ENCODE peak calls at places on chromosomes 5 and 9, in five cellular contexts. M is sigmoid colon, O is tibial nerve, E is SK-N-SH, Y is H1. N is an unnamed sample.

GRCh38 chr5:82351754-82352145 is 73.6 kb upstream of the RPS23 start:
- DNase-seq in Y (no peak), M (no peak), E (peak), O (no peak), N (no peak)

GRCh38 chr5:76556511-76557221 is 66.5 kb downstream of the F2RL2 start:
- DNase-seq in E (no peak), O (no peak), M (no peak), Y (no peak), N (no peak)

GRCh38 chr5:57298295-57298984 is 124.6 kb downstream of the GPBP1 start:
- DNase-seq in O (peak), Y (no peak), M (peak), E (peak), N (peak)

GRCh38 chr9:100426532-100427365 is at the start of gene MSANTD3:
- DNase-seq in M (peak), O (no peak), E (peak), Y (no peak), N (no peak)

GRCh38 chr5:32099486-32100035 is 74.6 kb downstream of the GOLPH3 start:
- DNase-seq in Y (no peak), O (no peak), E (no peak), M (no peak), N (no peak)

GRCh38 chr5:142211013-142211412 is 102.4 kb downstream of the NDFIP1 start:
- DNase-seq in E (no peak), Y (no peak), O (no peak), M (no peak), N (no peak)

GRCh38 chr5:168286386-168286785 is 5.1 kb upstream of the WWC1 start:
- DNase-seq in Y (no peak), E (no peak), M (no peak), O (no peak), N (no peak)

GRCh38 chr5:67878911-67879310 is 336.6 kb upstream of the PIK3R1 start:
- DNase-seq in O (no peak), M (no peak), E (no peak), Y (no peak), N (no peak)

GRCh38 chr5:139698461-139699146 is 50.5 kb downstream of the CXXC5 start:
- DNase-seq in O (peak), E (peak), Y (no peak), M (peak), N (peak)

GRCh38 chr9:35996358-35996970 is 38.5 kb upstream of the OR2S2 start:
- DNase-seq in O (no peak), E (no peak), M (no peak), Y (peak), N (no peak)
- H3K4me3 ChIP-seq in O (no peak), E (no peak), M (no peak), Y (no peak), N (no peak)

GRCh38 chr9:114914139-114914538 is 16.3 kb downstream of the TNFSF8 start:
- DNase-seq in E (no peak), M (no peak), O (no peak), Y (no peak), N (no peak)
- TF ChIP-seq CTCF in E (peak), M (no peak), O (no peak), Y (peak), N (no peak)

DNA sequence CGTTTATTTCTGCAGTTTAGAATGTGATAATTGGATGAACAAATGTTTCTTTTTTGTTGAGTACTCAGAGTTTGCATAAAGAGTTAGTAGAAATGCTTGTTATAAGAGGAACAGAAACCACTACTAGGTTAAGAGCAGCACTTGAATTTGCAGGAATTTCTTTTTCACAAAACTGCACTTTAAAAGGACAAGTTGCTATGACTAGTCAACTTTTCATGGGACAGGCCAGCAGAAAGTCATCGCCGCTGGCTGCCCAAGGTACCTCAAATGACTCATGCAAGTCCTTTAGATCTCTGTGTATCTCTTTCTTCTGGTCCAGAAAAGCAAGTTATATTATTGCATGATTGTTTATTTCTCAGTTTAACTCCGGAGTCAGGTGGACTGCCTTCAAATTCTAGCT is 97.3 kb upstream of the HMHB1 start:
- DNase-seq in Y (no peak), E (no peak), M (no peak), O (no peak), N (no peak)
- TF ChIP-seq EP300 in Y (no peak), E (no peak), M (no peak), O (no peak), N (no peak)

GRCh38 chr9:130106860-130107848 is 53.4 kb downstream of the GPR107 start:
- DNase-seq in O (peak), E (peak), Y (peak), M (peak), N (peak)
- H3K4me3 ChIP-seq in O (no peak), E (no peak), Y (no peak), M (no peak), N (no peak)

DNA sequence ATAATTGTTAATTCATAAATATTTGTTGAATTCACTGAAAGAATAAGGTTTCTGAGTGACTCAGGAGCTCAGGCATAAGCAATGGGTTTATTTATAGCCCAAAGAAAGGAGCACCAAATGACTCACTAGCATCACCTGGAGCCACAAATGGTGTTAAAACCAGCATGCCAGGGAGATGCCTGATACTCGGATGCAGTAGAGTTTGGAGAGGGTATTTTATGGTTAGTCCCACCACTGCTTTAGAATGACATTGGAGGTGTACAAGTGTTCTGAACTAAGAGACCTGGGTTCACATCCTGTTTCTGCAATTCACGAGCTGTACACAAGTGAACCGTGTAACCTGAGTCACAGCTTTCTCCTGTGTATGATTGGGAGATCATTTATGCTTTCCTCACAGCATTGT is 25.2 kb downstream of the CCL28 start:
- DNase-seq in M (no peak), E (no peak), O (no peak), Y (no peak), N (no peak)
- TF ChIP-seq CTCF in M (no peak), E (no peak), O (no peak), Y (no peak), N (no peak)

GRCh38 chr9:5834214-5834613 is 1.3 kb upstream of the ERMP1 start:
- DNase-seq in O (no peak), E (no peak), Y (no peak), M (no peak), N (no peak)

GRCh38 chr9:5835808-5836207 is 2.9 kb upstream of the ERMP1 start:
- DNase-seq in M (no peak), O (no peak), E (no peak), Y (no peak), N (no peak)

GRCh38 chr9:5832093-5832542 is 799 bp downstream of the ERMP1 start:
- DNase-seq in M (no peak), O (no peak), Y (no peak), E (no peak), N (no peak)

DNA sequence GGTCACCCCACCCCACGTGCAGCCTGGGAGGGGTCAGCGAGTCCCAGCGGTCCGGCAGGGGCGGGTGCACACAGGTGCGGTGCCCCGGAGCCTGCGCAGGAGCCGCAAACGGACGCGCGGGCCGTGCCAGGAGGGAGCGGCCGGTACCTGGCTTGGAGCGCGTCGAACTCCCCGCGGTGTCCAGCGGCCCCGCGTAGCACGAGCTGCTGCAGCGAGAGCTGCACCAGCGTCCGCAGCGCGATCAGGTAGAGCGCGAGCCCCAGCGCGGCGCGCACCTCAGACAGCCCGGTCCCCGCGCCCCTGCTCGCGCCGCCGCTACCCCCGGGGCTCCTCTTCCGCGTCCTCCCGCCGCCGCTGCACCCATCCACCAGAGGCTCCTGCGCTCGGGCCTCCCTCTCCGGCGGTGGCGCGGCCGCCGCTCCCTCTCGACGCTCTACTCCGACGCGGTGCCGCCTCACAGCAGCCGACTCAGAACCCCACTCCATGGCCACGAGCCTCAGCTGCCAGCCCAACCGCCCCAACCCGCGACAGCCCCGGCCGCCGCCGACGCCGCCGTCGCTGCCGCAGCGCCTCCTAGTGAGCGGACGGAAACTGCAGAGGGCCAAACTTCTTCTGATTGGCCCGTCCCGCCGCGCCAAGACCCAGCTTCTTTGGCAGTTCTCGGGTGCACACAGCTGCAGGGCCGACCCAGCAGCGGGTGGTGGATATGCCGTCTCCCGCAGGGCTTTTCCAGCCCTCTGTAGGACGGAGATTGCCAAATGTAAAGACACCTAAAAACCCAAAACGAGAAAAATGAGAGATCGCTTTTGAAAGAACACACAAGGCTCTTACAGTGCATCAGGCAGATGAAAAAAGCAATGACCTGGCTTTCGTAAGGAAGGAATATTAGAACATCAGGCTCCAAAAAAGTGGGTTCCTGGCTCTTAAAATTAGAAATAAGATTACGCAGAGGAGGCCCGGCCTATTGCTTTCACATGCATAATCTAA is at the start of gene ERMP1:
- DNase-seq in M (peak), Y (peak), O (peak), E (peak), N (peak)
- TF ChIP-seq EP300 in M (no peak), Y (peak), O (no peak), E (no peak), N (no peak)

DNA sequence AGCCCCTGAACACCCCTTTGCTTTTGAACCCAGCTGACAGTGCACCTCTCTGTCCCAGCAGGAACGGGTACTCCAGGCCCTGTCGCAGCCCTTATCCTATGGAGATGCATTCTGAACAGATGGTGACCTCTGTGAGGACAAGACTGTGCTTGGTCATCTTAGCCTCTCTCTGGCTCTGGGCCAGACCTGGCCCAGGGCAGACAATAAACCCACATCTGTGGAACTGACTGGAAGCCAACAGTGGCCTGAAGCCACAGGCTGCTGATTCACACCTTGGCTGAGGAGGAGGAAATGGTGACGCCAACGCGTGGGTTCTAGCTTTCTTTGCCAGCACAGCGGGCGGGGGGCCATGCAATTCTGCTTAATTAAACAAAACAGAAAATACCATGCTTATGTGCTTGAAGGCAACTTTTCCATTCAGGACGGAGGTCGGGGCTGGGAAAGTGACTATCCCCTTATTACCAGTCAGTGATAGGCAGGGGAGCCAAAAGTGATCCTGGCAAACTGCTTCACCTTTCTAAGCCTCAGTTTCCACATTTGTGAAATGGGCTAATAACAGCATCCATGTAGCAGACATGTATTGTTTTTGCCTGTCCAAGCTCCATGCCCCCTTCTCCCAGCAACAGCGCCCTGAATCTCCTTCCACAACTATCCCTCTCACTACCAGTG is 10.8 kb downstream of the SH3PXD2B start:
- DNase-seq in M (peak), O (peak), E (peak), Y (no peak), N (peak)
- H3K4me3 ChIP-seq in M (no peak), O (no peak), E (no peak), Y (no peak), N (no peak)

N was measured in suprapubic skin.